ENCODE peak calls at places on chromosomes 12 and 14, in five cellular contexts. A, G, X, S and Z are unnamed samples.

GRCh38 chr14:93049867-93050331 is 65.8 kb downstream of the ITPK1 start:
- DNase-seq in A (no peak), X (no peak), S (no peak), G (no peak), Z (no peak)

GRCh38 chr14:37864861-37865718 is 269.7 kb downstream of the TTC6 start:
- DNase-seq in A (no peak), X (peak; percentile 12), S (no peak), G (no peak), Z (no peak)

GRCh38 chr14:52730708-52731111 is 744 bp downstream of the STYX start:
- DNase-seq in X (no peak), S (no peak), G (no peak), A (no peak), Z (no peak)

GRCh38 chr12:120598674-120599463 is 17.7 kb upstream of the POP5 start:
- DNase-seq in G (peak; percentile 65), X (no peak), S (no peak), A (no peak), Z (no peak)

GRCh38 chr12:52650520-52651081 is 1.4 kb downstream of the KRT2 start:
- DNase-seq in X (no peak), S (no peak), A (no peak), G (no peak), Z (no peak)

GRCh38 chr14:39169541-39169900 is 612 bp downstream of the TRAPPC6B start:
- DNase-seq in S (no peak), A (no peak), X (no peak), G (no peak), Z (no peak)

GRCh38 chr12:124567035-124567672 is at the start of gene NCOR2:
- DNase-seq in X (no peak), S (no peak), A (peak; percentile 71), G (no peak), Z (no peak)

GRCh38 chr14:36857842-36858445 is 196.3 kb downstream of the PAX9 start:
- DNase-seq in A (peak; percentile 76), G (no peak), X (no peak), S (no peak), Z (peak; percentile 56)

GRCh38 chr12:108119126-108119973 is 9.7 kb upstream of the WSCD2 start:
- DNase-seq in X (no peak), G (no peak), A (no peak), S (peak; percentile 9), Z (no peak)

GRCh38 chr12:80946591-80946990 is 8.9 kb upstream of the LIN7A start:
- DNase-seq in X (no peak), A (no peak), S (no peak), G (no peak), Z (no peak)

GRCh38 chr12:15806826-15807225 is 17.6 kb upstream of the EPS8 start:
- DNase-seq in A (no peak), X (no peak), G (no peak), S (no peak), Z (no peak)

GRCh38 chr12:51217968-51218606 is at the start of gene POU6F1:
- DNase-seq in A (peak; percentile 91), X (peak; percentile 74), S (peak; percentile 79), G (peak; percentile 62), Z (peak; percentile 91)

GRCh38 chr12:67827820-67828383 is 161.3 kb upstream of the IFNG-AS1 start:
- DNase-seq in A (no peak), S (peak; percentile 29), X (peak; percentile 32), G (peak; percentile 85), Z (peak; percentile 50)

GRCh38 chr12:27966870-27967269 is 5.7 kb downstream of the PTHLH start:
- DNase-seq in A (no peak), G (peak; percentile 90), S (no peak), X (no peak), Z (no peak)

GRCh38 chr12:10154145-10154496 is 17.8 kb downstream of the OLR1 start:
- DNase-seq in G (no peak), S (no peak), X (no peak), A (no peak), Z (no peak)

GRCh38 chr14:31243860-31244259 is 36.3 kb upstream of the HECTD1 start:
- DNase-seq in S (no peak), G (peak; percentile 94), X (peak; percentile 74), A (no peak), Z (no peak)

GRCh38 chr12:128808651-128809050 is 15.1 kb downstream of the SLC15A4 start:
- DNase-seq in X (no peak), S (no peak), A (no peak), G (no peak), Z (no peak)

GRCh38 chr12:111597731-111598636 is 1.1 kb downstream of the ATXN2 start:
- DNase-seq in S (peak; percentile 55), G (no peak), X (peak; percentile 58), A (peak; percentile 69), Z (peak; percentile 84)

GRCh38 chr12:67449591-67450052 is 180.5 kb downstream of the CAND1 start:
- DNase-seq in A (no peak), G (no peak), S (no peak), X (no peak), Z (no peak)

GRCh38 chr14:21768116-21768874 is 94.7 kb upstream of the OR4E1 start:
- DNase-seq in S (no peak), X (no peak), A (no peak), G (no peak), Z (no peak)

GRCh38 chr14:74244115-74244514 is 4.9 kb downstream of the VSX2 start:
- DNase-seq in G (no peak), S (no peak), X (no peak), A (no peak), Z (no peak)

GRCh38 chr14:36818794-36819384 is 157.2 kb downstream of the PAX9 start:
- DNase-seq in G (peak; percentile 46), A (no peak), X (no peak), S (no peak), Z (no peak)

GRCh38 chr14:91284146-91284790 is 39.8 kb upstream of the GPR68 start:
- DNase-seq in X (no peak), G (no peak), A (no peak), S (no peak), Z (no peak)

GRCh38 chr12:8035440-8036010 is 3.0 kb downstream of the FOXJ2 start:
- DNase-seq in A (no peak), X (no peak), G (peak; percentile 53), S (no peak), Z (no peak)

GRCh38 chr14:65169351-65169750 is 67.0 kb upstream of the MAX start:
- DNase-seq in S (no peak), G (no peak), A (no peak), X (no peak), Z (no peak)

GRCh38 chr12:20421338-20421890 is 53.1 kb downstream of the PDE3A start:
- DNase-seq in A (peak; percentile 57), S (no peak), G (no peak), X (peak; percentile 74), Z (no peak)

GRCh38 chr12:58967551-58967950 is 47.2 kb upstream of the LRIG3 start:
- DNase-seq in G (no peak), X (no peak), S (no peak), A (no peak), Z (no peak)

GRCh38 chr14:33406766-33407165 is 468.1 kb downstream of the NPAS3 start:
- DNase-seq in A (no peak), G (no peak), S (no peak), X (no peak), Z (no peak)

GRCh38 chr12:3168775-3169221 is 91.6 kb downstream of the TSPAN9 start:
- DNase-seq in G (peak; percentile 87), S (no peak), A (peak; percentile 42), X (no peak), Z (peak; percentile 75)

GRCh38 chr14:77458249-77458950 is 507 bp downstream of the AHSA1 start:
- DNase-seq in S (peak; percentile 24), G (peak; percentile 56), A (peak; percentile 67), X (peak; percentile 43), Z (no peak)

GRCh38 chr12:65668981-65669695 is 155.1 kb upstream of the HMGA2 start:
- DNase-seq in S (no peak), X (no peak), G (no peak), A (no peak), Z (no peak)

DNA sequence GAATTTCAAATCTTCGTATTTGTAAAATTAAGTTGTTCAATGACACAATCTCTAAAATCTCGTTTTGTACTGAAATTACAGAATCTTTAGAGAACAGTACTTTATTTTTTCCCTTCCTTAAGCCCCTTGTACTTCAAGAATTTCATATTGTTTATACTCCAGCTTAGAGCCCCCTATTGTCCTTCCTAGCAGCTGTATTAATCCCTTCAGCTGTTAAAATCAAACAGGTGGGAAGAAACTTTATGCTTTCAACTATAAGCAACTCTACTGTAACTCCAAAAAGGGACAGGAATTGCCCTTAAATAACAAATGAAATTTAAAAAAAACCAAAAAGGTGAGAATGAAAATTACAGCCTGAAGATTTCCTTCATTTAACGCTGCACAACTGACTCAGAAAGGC is 1.7 kb downstream of the NACA start:
- DNase-seq in G (no peak), X (no peak), A (no peak), S (no peak), Z (no peak)
- H3K4me3 ChIP-seq in G (peak overlapping the region; percentile 99), X (peak overlapping the region; percentile 65), A (peak overlapping the region; percentile 86), S (peak overlapping the region; percentile 4), Z (peak overlapping the region; percentile 82)

GRCh38 chr14:104685216-104685997 is 4.0 kb upstream of the INF2 start:
- DNase-seq in G (no peak), X (no peak), A (peak; percentile 10), S (peak; percentile 5), Z (no peak)
- H3K4me1 ChIP-seq in G (peaks cover 56% of the 10 kb centered on the region), X (peaks cover 56% of the 10 kb centered on the region), A (peaks cover 43% of the 10 kb centered on the region), S (peaks cover 58% of the 10 kb centered on the region), Z (no peaks in the 10 kb centered on the region)

GRCh38 chr14:20563966-20564365 is 3.1 kb upstream of the RNASE9 start:
- DNase-seq in S (no peak), G (no peak), X (no peak), A (no peak), Z (no peak)

GRCh38 chr14:20564501-20564997 is 3.7 kb upstream of the RNASE9 start:
- DNase-seq in S (no peak), A (no peak), G (no peak), X (no peak), Z (no peak)

GRCh38 chr14:20568393-20568792 is 7.5 kb upstream of the RNASE9 start:
- DNase-seq in A (no peak), G (no peak), X (no peak), S (no peak), Z (no peak)

DNA sequence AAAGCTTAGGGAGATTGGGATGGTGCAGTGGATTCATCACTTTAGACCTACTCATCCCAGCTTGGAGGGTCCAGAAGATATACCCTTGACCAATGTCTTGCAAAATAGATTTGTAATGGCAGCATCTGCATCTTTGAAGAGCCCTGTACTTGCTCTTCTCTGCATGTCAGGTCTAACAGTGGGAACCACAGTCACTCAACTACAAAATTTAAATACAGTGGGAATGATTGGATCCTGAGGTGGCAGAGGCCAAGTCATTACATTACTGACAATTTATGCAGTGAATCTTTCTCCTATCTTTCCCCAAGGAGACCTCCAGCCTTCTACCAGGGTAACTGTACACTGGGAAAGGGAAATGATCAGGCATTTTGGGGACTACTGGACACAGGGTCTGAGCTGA is 8.2 kb upstream of the RNASE9 start:
- DNase-seq in X (no peak), A (no peak), G (no peak), S (no peak), Z (no peak)
- H3K4me3 ChIP-seq in X (no peak overlapping the region), A (no peak overlapping the region), G (no peak overlapping the region), S (no peak overlapping the region), Z (no peak overlapping the region)

DNA sequence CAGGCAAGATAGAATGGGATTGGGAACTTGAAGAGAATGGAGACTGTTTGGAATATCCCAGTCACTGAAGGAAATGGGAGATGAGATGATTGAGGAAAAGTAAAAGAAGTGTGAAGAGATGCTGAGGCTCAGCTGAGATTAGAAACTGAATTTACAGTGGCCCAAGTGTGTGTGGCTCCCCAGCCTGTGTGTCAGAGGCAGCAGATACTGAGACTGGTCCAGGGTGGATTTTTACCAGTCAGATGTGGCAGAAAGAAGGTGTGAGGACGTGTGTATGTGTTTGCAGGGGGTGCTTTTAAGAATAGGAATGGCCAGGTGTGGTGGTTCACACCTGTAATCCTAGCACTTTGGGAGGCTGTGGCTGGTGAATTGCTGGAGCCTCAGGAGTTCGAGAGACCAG is 42.9 kb downstream of the PRKCH start:
- DNase-seq in X (no peak), G (no peak), S (no peak), A (no peak), Z (no peak)
- H3K4me1 ChIP-seq in X (peaks cover 18% of the 10 kb centered on the region), G (peaks cover 72% of the 10 kb centered on the region), S (peaks cover 34% of the 10 kb centered on the region), A (peaks cover 15% of the 10 kb centered on the region), Z (no peaks in the 10 kb centered on the region)